ENCODE peak calls at places on chromosomes 2 and 18, in eight cellular contexts. F is pancreas, Y is GM06990, W is tibial nerve, S is cardiac muscle cell, B is endothelial cell of umbilical vein, G is GM12865, X is left lung. R is an unnamed sample.

GRCh38 chr18:8501044-8501443 is 108.2 kb upstream of the RAB12 start:
- DNase-seq in F (no peak), Y (no peak), W (no peak), S (peak), B (no peak), G (no peak), X (no peak), R (no peak)

GRCh38 chr18:23106575-23106974 is 28.7 kb upstream of the CABLES1 start:
- DNase-seq in F (no peak), Y (no peak), W (no peak), S (no peak), B (peak), G (no peak), X (no peak), R (no peak)

GRCh38 chr18:75064513-75064905 is 144.4 kb downstream of the PTGR3 start:
- DNase-seq in F (peak), Y (no peak), W (no peak), S (no peak), B (no peak), G (no peak), X (no peak), R (no peak)

GRCh38 chr2:99444222-99444621 is 45.6 kb downstream of the REV1 start:
- DNase-seq in F (no peak), Y (no peak), W (no peak), S (no peak), B (no peak), G (peak), X (no peak), R (no peak)

GRCh38 chr18:9101730-9102390 is 639 bp upstream of the NDUFV2 start:
- DNase-seq in F (no peak), Y (no peak), W (no peak), S (no peak), B (peak), G (peak), X (no peak), R (no peak)

GRCh38 chr2:130376433-130377293 is 20.8 kb downstream of the PTPN18 start:
- DNase-seq in F (no peak), Y (peak), W (no peak), S (no peak), B (no peak), G (peak), X (no peak), R (no peak)

GRCh38 chr2:43065871-43066270 is 160.5 kb downstream of the ZFP36L2 start:
- DNase-seq in F (no peak), Y (no peak), W (no peak), S (no peak), B (no peak), G (no peak), X (no peak), R (no peak)

GRCh38 chr2:60710707-60711106 is 45.4 kb upstream of the PAPOLG start:
- DNase-seq in F (no peak), Y (no peak), W (no peak), S (no peak), B (peak), G (no peak), X (peak), R (no peak)

GRCh38 chr2:16553222-16553621 is 112.4 kb downstream of the CYRIA start:
- DNase-seq in F (no peak), Y (no peak), W (no peak), S (peak), B (peak), G (peak), X (peak), R (no peak)

GRCh38 chr2:192888090-192888489 is 693.4 kb upstream of the TMEFF2 start:
- DNase-seq in F (no peak), Y (no peak), W (no peak), S (no peak), B (no peak), G (no peak), X (no peak), R (no peak)

GRCh38 chr2:142716463-142717242 is 160.8 kb upstream of the KYNU start:
- DNase-seq in F (no peak), Y (no peak), W (no peak), S (peak), B (peak), G (no peak), X (no peak), R (no peak)

GRCh38 chr2:63052411-63053234 is 2.0 kb downstream of the OTX1 start:
- DNase-seq in F (peak), Y (peak), W (no peak), S (no peak), B (no peak), G (no peak), X (no peak), R (no peak)

GRCh38 chr2:43349944-43350343 is 123.5 kb upstream of the ZFP36L2 start:
- DNase-seq in F (no peak), Y (no peak), W (no peak), S (no peak), B (no peak), G (no peak), X (no peak), R (no peak)

GRCh38 chr2:43139996-43140621 is 86.3 kb downstream of the ZFP36L2 start:
- DNase-seq in F (no peak), Y (no peak), W (peak), S (no peak), B (peak), G (peak), X (peak), R (no peak)

GRCh38 chr2:88247531-88247930 is 77.4 kb downstream of the THNSL2 start:
- DNase-seq in F (no peak), Y (no peak), W (no peak), S (no peak), B (no peak), G (peak), X (no peak), R (no peak)

GRCh38 chr2:51322612-51323011 is 290.7 kb upstream of the NRXN1 start:
- DNase-seq in F (no peak), Y (no peak), W (no peak), S (no peak), B (no peak), G (no peak), X (no peak), R (no peak)

GRCh38 chr18:11981633-11982366 is 493 bp downstream of the IMPA2 start:
- DNase-seq in F (peak), Y (peak), W (no peak), S (peak), B (peak), G (peak), X (peak), R (peak)

GRCh38 chr2:181971032-181971431 is 14.6 kb upstream of the PPP1R1C start:
- DNase-seq in F (no peak), Y (no peak), W (no peak), S (no peak), B (no peak), G (no peak), X (no peak), R (no peak)

GRCh38 chr2:127792805-127793204 is 18.2 kb downstream of the WDR33 start:
- DNase-seq in F (no peak), Y (no peak), W (no peak), S (no peak), B (no peak), G (no peak), X (no peak), R (no peak)

GRCh38 chr2:10014418-10015190 is 28.7 kb upstream of the KLF11 start:
- DNase-seq in F (no peak), Y (no peak), W (no peak), S (no peak), B (no peak), G (no peak), X (no peak), R (no peak)

GRCh38 chr2:7324706-7325105 is 407.5 kb downstream of the RNF144A start:
- DNase-seq in F (no peak), Y (no peak), W (no peak), S (no peak), B (no peak), G (no peak), X (no peak), R (no peak)

GRCh38 chr18:60951091-60951490 is 382.1 kb upstream of the CDH20 start:
- DNase-seq in F (no peak), Y (no peak), W (no peak), S (no peak), B (no peak), G (no peak), X (no peak), R (no peak)

GRCh38 chr18:32308493-32309120 is 118.8 kb downstream of the MEP1B start:
- DNase-seq in F (no peak), Y (no peak), W (no peak), S (no peak), B (peak), G (no peak), X (no peak), R (no peak)

GRCh38 chr2:38184964-38185603 is 109.1 kb upstream of the CYP1B1 start:
- DNase-seq in F (no peak), Y (peak), W (no peak), S (no peak), B (peak), G (peak), X (no peak), R (no peak)

GRCh38 chr2:38192046-38192445 is 116.1 kb upstream of the CYP1B1 start:
- DNase-seq in F (no peak), Y (no peak), W (no peak), S (no peak), B (no peak), G (no peak), X (no peak), R (no peak)

GRCh38 chr2:38190542-38191218 is 114.7 kb upstream of the CYP1B1 start:
- DNase-seq in F (no peak), Y (no peak), W (no peak), S (no peak), B (no peak), G (no peak), X (no peak), R (no peak)

GRCh38 chr2:38191516-38191915 is 115.6 kb upstream of the CYP1B1 start:
- DNase-seq in F (no peak), Y (no peak), W (no peak), S (no peak), B (no peak), G (no peak), X (no peak), R (no peak)

DNA sequence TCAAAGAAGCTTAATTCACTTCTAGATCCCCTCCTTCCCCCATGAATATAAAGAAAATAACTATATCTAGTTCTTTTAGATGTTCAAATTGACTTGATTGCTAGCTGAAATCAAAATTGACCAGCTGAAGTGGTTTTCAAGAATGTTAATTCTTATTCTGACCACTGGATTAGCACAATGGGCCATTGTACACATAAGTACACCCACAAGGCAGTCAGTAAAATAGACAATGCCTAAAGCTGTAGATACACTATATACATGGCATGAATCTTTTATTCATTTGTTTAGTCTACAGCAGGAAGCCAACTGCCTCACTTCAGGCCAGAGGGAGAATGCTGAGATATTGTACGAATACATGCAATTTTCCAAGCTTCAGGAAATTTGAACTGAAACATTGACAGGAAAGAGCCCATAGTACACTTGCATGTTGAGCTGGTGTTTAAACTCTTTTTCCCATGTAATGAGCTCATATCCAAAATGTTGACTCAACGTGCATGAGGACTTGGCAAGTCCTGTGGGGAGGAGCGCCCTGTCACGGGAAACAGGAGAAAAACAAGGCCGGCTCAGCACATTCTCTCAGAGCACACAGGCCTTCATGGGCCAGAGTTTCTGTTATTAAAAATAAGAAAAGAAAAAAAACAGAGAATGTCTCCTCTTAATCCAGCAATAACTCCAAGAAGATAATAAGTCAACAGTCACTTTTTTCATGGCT is 111.6 kb upstream of the CYP1B1 start:
- DNase-seq in F (no peak), Y (no peak), W (peak), S (no peak), B (peak), G (no peak), X (peak), R (no peak)
- TF ChIP-seq CTCF in F (no peak), Y (no peak), W (no peak), S (no peak), B (no peak), G (no peak), X (no peak), R (no peak)

DNA sequence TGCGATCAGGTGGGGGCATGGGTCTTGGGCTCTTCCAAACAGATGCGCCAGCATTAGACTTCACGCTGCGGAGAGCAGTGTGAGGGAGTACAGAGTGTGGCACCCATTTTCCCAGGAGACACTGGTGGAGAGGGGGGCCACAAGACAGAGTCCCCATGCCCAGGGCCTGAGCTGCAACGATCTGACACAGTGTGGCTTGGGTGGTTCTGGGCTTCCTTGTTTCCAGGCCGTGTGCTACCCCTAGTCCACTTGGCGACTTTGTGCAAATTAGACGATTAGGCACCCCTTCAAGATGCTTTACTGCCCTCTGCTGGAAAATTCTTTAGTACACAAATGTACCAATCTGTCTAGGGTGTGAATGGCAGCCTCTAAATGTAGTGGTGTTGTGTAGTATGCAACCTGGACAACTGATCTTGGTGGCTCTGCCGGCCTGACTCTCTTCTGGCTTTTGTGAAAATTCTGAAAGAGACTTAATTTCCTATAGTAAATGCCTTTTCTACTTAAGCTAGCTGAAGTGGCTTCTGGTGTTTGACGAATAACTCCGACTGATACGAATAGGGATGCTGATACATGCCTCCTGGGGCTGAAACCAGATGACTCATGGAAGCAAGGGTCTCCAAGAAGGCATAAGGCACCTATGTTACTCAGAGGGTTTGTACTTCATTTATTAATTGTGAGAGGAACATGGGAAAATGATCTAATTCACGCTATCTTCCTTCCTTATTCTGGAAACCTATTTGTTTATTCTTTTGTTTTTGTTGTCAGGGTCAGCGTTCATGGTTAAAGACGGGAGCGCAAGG is 92.3 kb upstream of the SMAD2 start:
- DNase-seq in F (no peak), Y (no peak), W (no peak), S (peak), B (peak), G (peak), X (peak), R (no peak)
- TF ChIP-seq CTCF in F (peak), Y (peak), W (peak), S (peak), B (peak), G (peak), X (peak), R (peak)

DNA sequence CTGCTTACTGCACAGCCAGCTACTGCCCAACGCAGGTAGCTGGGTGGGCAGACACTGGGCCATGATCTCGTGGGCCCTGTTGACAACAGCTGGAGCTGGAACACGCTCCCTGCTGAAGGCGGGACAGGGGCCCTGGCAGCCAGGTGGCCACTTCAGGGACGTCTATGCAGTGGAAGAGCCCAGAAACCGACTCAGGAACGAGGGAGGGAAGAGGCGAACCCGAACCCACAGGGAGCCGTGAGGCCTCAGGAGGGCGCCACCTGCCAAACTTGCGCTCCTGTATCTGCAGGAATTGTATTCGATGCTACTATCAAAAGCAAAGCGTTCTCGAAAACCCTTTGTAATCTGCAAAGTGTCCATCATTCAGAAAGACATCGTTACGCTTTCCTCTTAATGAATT is 198.4 kb downstream of the EIPR1 start:
- DNase-seq in F (peak), Y (no peak), W (no peak), S (no peak), B (no peak), G (no peak), X (no peak), R (no peak)
- TF ChIP-seq CTCF in F (no peak), Y (peak), W (no peak), S (no peak), B (no peak), G (peak), X (no peak), R (no peak)

GRCh38 chr2:46847185-46847710 is 68.4 kb downstream of the MCFD2 start:
- DNase-seq in F (peak), Y (no peak), W (peak), S (no peak), B (peak), G (no peak), X (peak), R (no peak)
- TF ChIP-seq CTCF in F (no peak), Y (no peak), W (no peak), S (peak), B (no peak), G (no peak), X (no peak), R (no peak)

GRCh38 chr2:154686162-154686561 is 12.3 kb upstream of the KCNJ3 start:
- DNase-seq in F (no peak), Y (no peak), W (no peak), S (no peak), B (no peak), G (no peak), X (no peak), R (no peak)
- TF ChIP-seq CTCF in F (no peak), Y (no peak), W (no peak), S (no peak), B (no peak), G (no peak), X (no peak), R (no peak)